ENCODE peak calls at places on chromosomes 13 and 19, in four cellular contexts. P, T, L and A are unnamed samples.

GRCh38 chr19:45472557-45473365 is 5.0 kb downstream of the FOSB start:
- DNase-seq in P (peak), T (peak), L (no peak), A (no peak)

GRCh38 chr19:17409990-17410389 is 4.6 kb upstream of the BST2 start:
- DNase-seq in P (peak), T (no peak), L (no peak), A (no peak)

GRCh38 chr13:46178821-46179220 is 3.2 kb downstream of the LCP1 start:
- DNase-seq in P (no peak), T (no peak), L (no peak), A (no peak)

GRCh38 chr19:42424712-42425131 is 2.5 kb downstream of the LIPE start:
- DNase-seq in P (no peak), T (no peak), L (no peak), A (no peak)

GRCh38 chr19:18254546-18255500 is 19.4 kb downstream of the IQCN start:
- DNase-seq in P (no peak), T (no peak), L (no peak), A (no peak)

GRCh38 chr13:40377783-40378182 is 288.7 kb downstream of the FOXO1 start:
- DNase-seq in P (peak), T (no peak), L (no peak), A (peak)

GRCh38 chr13:111512707-111513106 is 192.3 kb downstream of the TEX29 start:
- DNase-seq in P (no peak), T (no peak), L (no peak), A (no peak)

GRCh38 chr13:37070956-37071355 is 11.5 kb upstream of the SUPT20H start:
- DNase-seq in P (no peak), T (no peak), L (no peak), A (no peak)

GRCh38 chr13:45367358-45367757 is 26.4 kb upstream of the TPT1 start:
- DNase-seq in P (peak), T (peak), L (peak), A (peak)

GRCh38 chr19:58228584-58229254 is at the start of gene ZNF544:
- DNase-seq in P (peak), T (peak), L (peak), A (peak)

GRCh38 chr19:51564791-51565190 is 6.3 kb upstream of the ZNF175 start:
- DNase-seq in P (no peak), T (no peak), L (no peak), A (no peak)

GRCh38 chr13:107422421-107422820 is 792.9 kb downstream of the LIG4 start:
- DNase-seq in P (no peak), T (no peak), L (no peak), A (no peak)

GRCh38 chr19:10158071-10158470 is 36.7 kb downstream of the DNMT1 start:
- DNase-seq in P (no peak), T (no peak), L (no peak), A (no peak)

GRCh38 chr19:58252102-58252685 is 23.5 kb downstream of the ZNF544 start:
- DNase-seq in P (no peak), T (no peak), L (no peak), A (no peak)

GRCh38 chr19:2050349-2050990 is 574 bp downstream of the MKNK2 start:
- DNase-seq in P (no peak), T (no peak), L (no peak), A (no peak)

GRCh38 chr19:49110567-49110966 is 3.6 kb upstream of the LIN7B start:
- DNase-seq in P (peak), T (no peak), L (no peak), A (peak)

GRCh38 chr19:35856001-35856400 is 710 bp upstream of the KIRREL2 start:
- DNase-seq in P (no peak), T (no peak), L (no peak), A (no peak)

GRCh38 chr13:90156390-90156789 is 1191.1 kb upstream of the MIR17HG start:
- DNase-seq in P (no peak), T (no peak), L (no peak), A (no peak)

GRCh38 chr13:36261976-36262375 is 35.6 kb downstream of the CCDC169 start:
- DNase-seq in P (peak), T (no peak), L (no peak), A (no peak)

GRCh38 chr13:95480131-95480545 is 72.4 kb upstream of the CLDN10 start:
- DNase-seq in P (peak), T (no peak), L (no peak), A (no peak)

GRCh38 chr19:2616741-2617392 is 85.6 kb downstream of the GNG7 start:
- DNase-seq in P (peak), T (no peak), L (no peak), A (no peak)

GRCh38 chr19:4399871-4400768 is at the start of gene SH3GL1:
- DNase-seq in P (peak), T (peak), L (peak), A (peak)

GRCh38 chr13:66414196-66414800 is 815.8 kb downstream of the PCDH9 start:
- DNase-seq in P (no peak), T (no peak), L (no peak), A (no peak)

GRCh38 chr13:112711528-112712265 is 21.9 kb downstream of the ATP11A start:
- DNase-seq in P (peak), T (no peak), L (peak), A (peak)

GRCh38 chr19:52343548-52343947 is 7.5 kb downstream of the ZNF610 start:
- DNase-seq in P (peak), T (peak), L (no peak), A (peak)

GRCh38 chr13:36163809-36164308 is 32.7 kb upstream of the DCLK1 start:
- DNase-seq in P (peak), T (no peak), L (no peak), A (peak)

GRCh38 chr19:16654621-16655020 is 5.3 kb downstream of the SMIM7 start:
- DNase-seq in P (no peak), T (no peak), L (no peak), A (no peak)

GRCh38 chr13:34037636-34038325 is 219.8 kb downstream of the RFC3 start:
- DNase-seq in P (no peak), T (no peak), L (no peak), A (no peak)

GRCh38 chr19:48413879-48414623 is 20.6 kb downstream of the GRIN2D start:
- DNase-seq in P (no peak), T (no peak), L (no peak), A (no peak)

GRCh38 chr13:85654227-85654626 is 145.0 kb downstream of the SLITRK6 start:
- DNase-seq in P (no peak), T (no peak), L (no peak), A (no peak)

GRCh38 chr19:27673986-27674385 is 1539.0 kb downstream of the UQCRFS1 start:
- DNase-seq in P (no peak), T (no peak), L (no peak), A (no peak)

GRCh38 chr13:73740681-73741080 is 393.5 kb downstream of the KLF12 start:
- DNase-seq in P (peak), T (no peak), L (no peak), A (peak)

GRCh38 chr19:14517840-14518505 is at the start of gene DNAJB1:
- DNase-seq in P (peak), T (peak), L (peak), A (peak)

GRCh38 chr13:113724780-113725315 is 34.2 kb upstream of the TMEM255B start:
- DNase-seq in P (peak), T (peak), L (peak), A (peak)

GRCh38 chr13:106417467-106418110 is 117.9 kb downstream of the EFNB2 start:
- DNase-seq in P (no peak), T (no peak), L (no peak), A (no peak)

GRCh38 chr19:12325690-12326089 is 7.7 kb downstream of the ZNF563 start:
- DNase-seq in P (no peak), T (no peak), L (no peak), A (no peak)

GRCh38 chr19:47022541-47023447 is 3.2 kb downstream of the NPAS1 start:
- DNase-seq in P (no peak), T (no peak), L (no peak), A (no peak)

GRCh38 chr13:28492527-28493367 is 2.2 kb downstream of the FLT1 start:
- DNase-seq in P (no peak), T (peak), L (no peak), A (no peak)